ENCODE peak calls at places on chromosomes 16 and 17, in five cellular contexts. T is heart right ventricle, S is ovary, R is neural progenitor cell, I is heart left ventricle. K is an unnamed sample. For H3K4me1, the result is how much of the 10 kb centered on the place peaks cover.

GRCh38 chr16:29306953-29307597 is 99.4 kb downstream of the NPIPB11 start:
- DNase-seq in T (no peak), S (no peak), R (no peak), I (no peak), K (no peak)

GRCh38 chr17:16954541-16954940 is 17.4 kb downstream of the TNFRSF13B start:
- DNase-seq in T (no peak), S (no peak), R (no peak), I (no peak), K (no peak)

GRCh38 chr17:68777243-68777855 is 176.2 kb upstream of the FAM20A start:
- DNase-seq in T (peak), S (peak), R (peak), I (no peak), K (peak)

GRCh38 chr17:48843172-48843900 is 12.5 kb downstream of the CALCOCO2 start:
- DNase-seq in T (no peak), S (no peak), R (no peak), I (no peak), K (no peak)

GRCh38 chr16:27431773-27432599 is 30.0 kb downstream of the IL21R start:
- DNase-seq in T (no peak), S (no peak), R (no peak), I (no peak), K (no peak)

GRCh38 chr17:18117974-18118632 is 9.5 kb downstream of the MYO15A start:
- DNase-seq in T (no peak), S (no peak), R (no peak), I (no peak), K (no peak)

GRCh38 chr17:17358866-17359265 is 55.7 kb downstream of the NT5M start:
- DNase-seq in T (no peak), S (no peak), R (no peak), I (no peak), K (no peak)

GRCh38 chr17:6551356-6551755 is 5.0 kb downstream of the PITPNM3 start:
- DNase-seq in T (no peak), S (no peak), R (no peak), I (no peak), K (no peak)

GRCh38 chr16:85593503-85594195 is 19.5 kb upstream of the GSE1 start:
- DNase-seq in T (no peak), S (no peak), R (peak), I (no peak), K (no peak)

GRCh38 chr16:22664132-22664531 is 149.8 kb upstream of the HS3ST2 start:
- DNase-seq in T (no peak), S (no peak), R (no peak), I (no peak), K (no peak)

GRCh38 chr16:49851468-49851787 is 4.5 kb downstream of the ZNF423 start:
- DNase-seq in T (no peak), S (no peak), R (no peak), I (no peak), K (no peak)

GRCh38 chr16:75319513-75320401 is 68.3 kb upstream of the BCAR1 start:
- DNase-seq in T (no peak), S (no peak), R (no peak), I (no peak), K (peak)

GRCh38 chr17:2796164-2797140 is at the start of gene RAP1GAP2:
- DNase-seq in T (peak), S (no peak), R (no peak), I (peak), K (no peak)

GRCh38 chr16:12609937-12610699 is 193.6 kb downstream of the CPPED1 start:
- DNase-seq in T (no peak), S (no peak), R (no peak), I (no peak), K (no peak)

GRCh38 chr17:3761061-3761917 is 37.6 kb downstream of the HASPIN start:
- DNase-seq in T (no peak), S (no peak), R (no peak), I (no peak), K (no peak)

GRCh38 chr17:37779554-37779953 is 34.7 kb upstream of the HNF1B start:
- DNase-seq in T (no peak), S (no peak), R (no peak), I (no peak), K (peak)

GRCh38 chr17:29592850-29593545 is at the start of gene ANKRD13B:
- DNase-seq in T (peak), S (peak), R (peak), I (peak), K (no peak)

GRCh38 chr17:41539071-41539492 is 11.0 kb upstream of the KRT19 start:
- DNase-seq in T (no peak), S (no peak), R (no peak), I (no peak), K (no peak)

GRCh38 chr17:75475851-75476250 is 19.4 kb downstream of the TMEM94 start:
- DNase-seq in T (no peak), S (peak), R (no peak), I (peak), K (no peak)

GRCh38 chr17:74337834-74338500 is 11.9 kb downstream of the KIF19 start:
- DNase-seq in T (no peak), S (no peak), R (no peak), I (no peak), K (no peak)

DNA sequence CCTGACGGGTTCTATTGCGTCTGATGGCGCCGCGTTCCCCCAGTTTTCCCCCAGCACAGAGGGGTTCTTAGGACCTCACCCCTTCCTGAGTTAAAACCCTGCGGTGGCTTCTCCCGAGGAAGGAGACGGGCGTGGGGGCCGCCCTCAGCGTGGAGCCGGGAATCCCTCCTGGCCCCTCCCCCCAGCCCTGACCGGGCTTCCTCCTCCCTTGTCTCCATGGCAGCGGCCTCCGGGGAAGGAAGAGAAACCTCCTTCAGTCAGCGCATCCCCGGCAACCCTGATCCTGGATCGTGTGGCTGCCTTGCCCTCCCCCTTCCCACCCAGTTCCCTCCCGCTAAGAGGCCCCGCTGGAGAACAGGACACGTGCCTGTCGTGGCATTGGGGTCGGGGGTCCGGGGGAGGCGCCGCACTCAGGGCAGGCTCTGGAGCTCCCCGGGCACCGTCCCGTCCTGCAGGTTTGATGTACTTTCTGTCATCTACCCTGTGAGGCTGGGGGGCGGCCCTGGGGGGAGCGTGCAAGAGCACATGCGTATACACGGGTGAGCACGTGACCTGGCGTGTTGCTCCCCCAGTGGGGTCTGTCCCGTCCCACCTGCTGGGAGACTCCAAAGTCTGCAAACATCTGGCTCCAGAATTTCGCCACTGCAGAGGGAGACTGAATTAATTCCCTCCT is 30.5 kb downstream of the CACNA1H start:
- DNase-seq in T (peak), S (peak), R (peak), I (peak), K (peak)
- H3K4me1 ChIP-seq in T (under half), S (under half), R (under half), I (under half), K (under half)

DNA sequence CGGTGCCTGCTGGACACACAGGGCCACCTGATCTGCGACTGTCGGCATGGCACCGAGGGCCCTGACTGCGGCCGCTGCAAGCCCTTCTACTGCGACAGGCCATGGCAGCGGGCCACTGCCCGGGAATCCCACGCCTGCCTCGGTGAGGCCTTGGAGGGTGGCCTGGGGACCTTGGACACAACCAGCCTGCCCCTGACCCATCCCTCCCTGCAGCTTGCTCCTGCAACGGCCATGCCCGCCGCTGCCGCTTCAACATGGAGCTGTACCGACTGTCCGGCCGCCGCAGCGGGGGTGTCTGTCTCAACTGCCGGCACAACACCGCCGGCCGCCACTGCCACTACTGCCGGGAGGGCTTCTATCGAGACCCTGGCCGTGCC is 1.4 kb downstream of the NTN3 start:
- DNase-seq in T (no peak), S (no peak), R (no peak), I (no peak), K (no peak)
- H3K4me1 ChIP-seq in T (half or more), S (under half), R (under half), I (half or more), K (half or more)

DNA sequence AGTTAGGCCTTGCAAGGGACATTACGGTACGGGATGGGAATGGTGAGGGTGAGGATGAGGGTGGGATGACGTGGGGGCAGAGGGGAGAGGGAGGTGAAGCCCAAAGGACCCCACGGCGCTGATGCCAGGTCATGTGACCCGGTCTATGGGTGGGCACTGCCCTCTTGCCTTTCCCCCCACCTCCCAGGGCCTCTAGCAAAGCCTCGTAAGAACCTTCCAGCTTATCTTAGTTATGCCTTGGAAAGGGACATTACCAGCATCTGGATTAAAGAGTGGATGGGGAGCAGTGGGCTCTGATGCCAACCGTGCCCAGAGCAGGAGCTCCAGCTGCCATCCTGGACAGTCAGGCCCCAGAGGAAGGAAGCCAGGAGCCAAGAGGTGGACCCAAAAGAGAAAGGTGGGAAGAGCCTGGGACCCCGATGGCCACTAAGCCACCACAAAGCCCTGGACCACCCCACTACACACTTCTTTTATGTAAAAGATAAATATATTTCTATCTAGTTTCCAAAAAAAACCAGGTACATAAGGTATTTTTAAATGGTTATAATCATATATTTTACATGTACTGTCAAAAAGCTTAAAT is 40.9 kb downstream of the TK2 start:
- DNase-seq in T (no peak), S (no peak), R (no peak), I (no peak), K (peak)
- H3K4me1 ChIP-seq in T (under half), S (under half), R (under half), I (under half), K (under half)

DNA sequence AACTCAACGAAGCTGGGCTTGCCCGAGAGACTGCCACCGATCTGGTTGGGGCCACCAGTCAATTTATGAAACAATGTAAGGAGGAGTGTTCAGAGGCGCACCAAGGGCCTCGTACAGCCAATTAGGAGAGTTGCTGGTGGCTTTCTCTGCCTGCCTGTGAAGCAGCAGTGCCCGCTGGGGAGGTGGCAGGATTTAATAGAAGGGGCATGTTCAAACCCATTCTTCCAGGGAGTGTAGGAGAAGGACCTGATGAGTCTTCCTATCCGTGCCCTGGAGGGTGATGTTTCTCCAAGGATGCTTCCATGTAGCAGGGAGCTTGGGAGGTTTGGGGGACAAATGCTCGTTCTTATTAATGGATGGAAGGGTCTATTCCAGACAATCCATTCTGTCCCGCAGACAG is 178.4 kb downstream of the CCDC182 start:
- DNase-seq in T (no peak), S (no peak), R (no peak), I (no peak), K (no peak)
- H3K4me1 ChIP-seq in T (under half), S (under half), R (under half), I (under half), K (under half)

GRCh38 chr16:87702325-87702811 is 63.4 kb downstream of the KLHDC4 start:
- DNase-seq in T (peak), S (no peak), R (peak), I (no peak), K (no peak)
- H3K4me1 ChIP-seq in T (under half), S (under half), R (under half), I (under half), K (under half)

DNA sequence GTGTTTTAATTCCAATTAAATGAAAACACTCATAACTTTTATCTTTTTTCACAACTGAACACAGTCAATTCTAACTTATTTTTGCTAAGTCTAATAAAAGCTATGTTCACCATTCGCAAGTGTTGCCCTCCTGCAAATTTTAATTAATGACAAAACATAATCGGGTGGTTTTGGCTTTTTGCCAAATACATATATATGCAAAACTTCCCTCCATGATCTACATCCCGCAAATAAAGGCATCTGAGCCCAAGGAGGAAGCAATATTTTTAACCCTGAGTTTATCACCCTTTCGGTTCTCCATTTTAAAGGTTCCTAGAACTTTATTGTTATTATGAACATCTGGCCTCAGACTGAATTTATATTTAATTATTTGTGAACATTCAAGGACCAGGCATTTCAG is 507.9 kb downstream of the CDH13 start:
- DNase-seq in T (no peak), S (no peak), R (no peak), I (no peak), K (no peak)
- H3K4me1 ChIP-seq in T (under half), S (under half), R (under half), I (under half), K (under half)

GRCh38 chr16:3070608-3071111 is 5.2 kb downstream of the IL32 start:
- DNase-seq in T (no peak), S (no peak), R (no peak), I (no peak), K (no peak)
- H3K4me1 ChIP-seq in T (under half), S (under half), R (under half), I (under half), K (under half)

GRCh38 chr17:9230346-9230745 is 209.0 kb downstream of the NTN1 start:
- DNase-seq in T (no peak), S (no peak), R (no peak), I (no peak), K (peak)
- H3K4me1 ChIP-seq in T (under half), S (under half), R (under half), I (under half), K (under half)

GRCh38 chr16:20868890-20869289 is 31.3 kb downstream of the DCUN1D3 start:
- DNase-seq in T (peak), S (peak), R (peak), I (peak), K (peak)

GRCh38 chr16:20866792-20867191 is 33.4 kb downstream of the DCUN1D3 start:
- DNase-seq in T (no peak), S (no peak), R (no peak), I (peak), K (no peak)

GRCh38 chr16:20865420-20866126 is 34.6 kb downstream of the DCUN1D3 start:
- DNase-seq in T (no peak), S (no peak), R (no peak), I (no peak), K (no peak)

GRCh38 chr16:20867585-20867984 is 32.6 kb downstream of the DCUN1D3 start:
- DNase-seq in T (no peak), S (no peak), R (no peak), I (no peak), K (no peak)

GRCh38 chr16:20866161-20866772 is 33.9 kb downstream of the DCUN1D3 start:
- DNase-seq in T (peak), S (no peak), R (peak), I (peak), K (peak)
- H3K4me1 ChIP-seq in T (half or more), S (under half), R (under half), I (half or more), K (under half)